ENCODE peak calls at places on chromosome 3, in nine cellular contexts. N is skeletal muscle cell; G is renal cortical epithelial cell; C is endothelial cell; I is Caco-2; F is HCT116; W is activated naive CD4-positive, alpha-beta T cell treated with anti-CD3 and anti-CD28 coated beads for 36 hours; X is lower leg skin; R is mesothelial cell of epicardium. K is an unnamed sample.

GRCh38 chr3:169901453-169901852 is 9.9 kb upstream of the SAMD7 start:
- DNase-seq in N (no peak), G (no peak), C (no peak), I (no peak), F (no peak), W (no peak), X (no peak), R (no peak), K (no peak)

GRCh38 chr3:17122758-17123157 is 238.0 kb downstream of the PLCL2 start:
- DNase-seq in N (no peak), G (no peak), C (no peak), I (no peak), F (no peak), W (no peak), X (no peak), R (no peak), K (no peak)

GRCh38 chr3:30548605-30549004 is 57.8 kb upstream of the TGFBR2 start:
- DNase-seq in N (no peak), G (no peak), C (peak; percentile 7), I (peak; percentile 28), F (no peak), W (peak; percentile 44), X (no peak), R (no peak), K (no peak)

GRCh38 chr3:107957506-107957905 is 133.3 kb downstream of the CD47 start:
- DNase-seq in N (no peak), G (no peak), C (no peak), I (no peak), F (no peak), W (no peak), X (no peak), R (no peak), K (no peak)

GRCh38 chr3:177615015-177615414 is 417.7 kb upstream of the TBL1XR1 start:
- DNase-seq in N (peak; percentile 97), G (peak; percentile 93), C (no peak), I (no peak), F (no peak), W (no peak), X (peak; percentile 54), R (no peak), K (peak; percentile 92)

GRCh38 chr3:18758047-18758704 is 333.0 kb upstream of the SATB1 start:
- DNase-seq in N (no peak), G (peak; percentile 63), C (peak; percentile 41), I (peak; percentile 81), F (peak; percentile 63), W (peak; percentile 38), X (peak; percentile 31), R (no peak), K (peak; percentile 2)

GRCh38 chr3:43727930-43728329 is 37.2 kb downstream of the ABHD5 start:
- DNase-seq in N (peak; percentile 67), G (peak; percentile 49), C (no peak), I (no peak), F (no peak), W (no peak), X (no peak), R (no peak), K (peak; percentile 64)

GRCh38 chr3:43624619-43625305 is 3.0 kb upstream of the ANO10 start:
- DNase-seq in N (no peak), G (no peak), C (no peak), I (no peak), F (no peak), W (no peak), X (no peak), R (no peak), K (no peak)

K was measured in fibroblast of the conjunctiva.